ENCODE peak calls at places on chromosomes 1 and 21, in seven cellular contexts. One of them, this sample, is unnamed.

GRCh38 chr1:55472784-55473183 is 257.6 kb upstream of the USP24 start:
- DNase-seq in tibial artery: no peak
- DNase-seq in stimulated activated CD4-positive, alpha-beta T cell treated with anti-CD3 and anti-CD28 coated beads, Interleukin-1b, Interleukin-23, amount 100 ng/mL, for 1 hour: no peak
- DNase-seq in neuronal stem cell: no peak
- DNase-seq in ACHN: no peak
- DNase-seq in posterior cingulate gyrus: no peak
- DNase-seq in body of pancreas: no peak
- DNase-seq in this sample: no peak

GRCh38 chr1:248858096-248858890 is 592 bp downstream of the ZNF692 start:
- DNase-seq in body of pancreas: peak
- DNase-seq in stimulated activated CD4-positive, alpha-beta T cell treated with anti-CD3 and anti-CD28 coated beads, Interleukin-1b, Interleukin-23, amount 100 ng/mL, for 1 hour: peak
- DNase-seq in posterior cingulate gyrus: peak
- DNase-seq in ACHN: peak
- DNase-seq in tibial artery: peak
- DNase-seq in neuronal stem cell: peak
- DNase-seq in this sample: no peak

GRCh38 chr1:53888716-53889115 is 881 bp downstream of the YIPF1 start:
- DNase-seq in posterior cingulate gyrus: no peak
- DNase-seq in neuronal stem cell: no peak
- DNase-seq in body of pancreas: no peak
- DNase-seq in tibial artery: no peak
- DNase-seq in stimulated activated CD4-positive, alpha-beta T cell treated with anti-CD3 and anti-CD28 coated beads, Interleukin-1b, Interleukin-23, amount 100 ng/mL, for 1 hour: no peak
- DNase-seq in ACHN: no peak
- DNase-seq in this sample: no peak

GRCh38 chr1:203796223-203796747 is 862 bp downstream of the ZBED6 start:
- DNase-seq in neuronal stem cell: no peak
- DNase-seq in body of pancreas: peak
- DNase-seq in posterior cingulate gyrus: no peak
- DNase-seq in stimulated activated CD4-positive, alpha-beta T cell treated with anti-CD3 and anti-CD28 coated beads, Interleukin-1b, Interleukin-23, amount 100 ng/mL, for 1 hour: no peak
- DNase-seq in ACHN: peak
- DNase-seq in tibial artery: peak
- DNase-seq in this sample: no peak

GRCh38 chr1:196355206-196355786 is 252.9 kb downstream of the KCNT2 start:
- DNase-seq in posterior cingulate gyrus: no peak
- DNase-seq in tibial artery: no peak
- DNase-seq in stimulated activated CD4-positive, alpha-beta T cell treated with anti-CD3 and anti-CD28 coated beads, Interleukin-1b, Interleukin-23, amount 100 ng/mL, for 1 hour: no peak
- DNase-seq in ACHN: peak
- DNase-seq in body of pancreas: no peak
- DNase-seq in neuronal stem cell: no peak
- DNase-seq in this sample: no peak

GRCh38 chr1:8431028-8431427 is 113.1 kb downstream of the SLC45A1 start:
- DNase-seq in ACHN: no peak
- DNase-seq in stimulated activated CD4-positive, alpha-beta T cell treated with anti-CD3 and anti-CD28 coated beads, Interleukin-1b, Interleukin-23, amount 100 ng/mL, for 1 hour: no peak
- DNase-seq in neuronal stem cell: no peak
- DNase-seq in tibial artery: no peak
- DNase-seq in posterior cingulate gyrus: no peak
- DNase-seq in body of pancreas: no peak
- DNase-seq in this sample: no peak

GRCh38 chr1:179767177-179767581 is 24.1 kb downstream of the FAM163A start:
- DNase-seq in neuronal stem cell: no peak
- DNase-seq in body of pancreas: no peak
- DNase-seq in ACHN: no peak
- DNase-seq in posterior cingulate gyrus: no peak
- DNase-seq in stimulated activated CD4-positive, alpha-beta T cell treated with anti-CD3 and anti-CD28 coated beads, Interleukin-1b, Interleukin-23, amount 100 ng/mL, for 1 hour: no peak
- DNase-seq in tibial artery: no peak
- DNase-seq in this sample: no peak

GRCh38 chr1:107935396-107936064 is 29.4 kb downstream of the VAV3 start:
- DNase-seq in stimulated activated CD4-positive, alpha-beta T cell treated with anti-CD3 and anti-CD28 coated beads, Interleukin-1b, Interleukin-23, amount 100 ng/mL, for 1 hour: no peak
- DNase-seq in tibial artery: no peak
- DNase-seq in ACHN: no peak
- DNase-seq in neuronal stem cell: no peak
- DNase-seq in posterior cingulate gyrus: no peak
- DNase-seq in body of pancreas: no peak
- DNase-seq in this sample: no peak

GRCh38 chr21:21997390-21998333 is 999.5 kb downstream of the NCAM2 start:
- DNase-seq in body of pancreas: no peak
- DNase-seq in ACHN: no peak
- DNase-seq in neuronal stem cell: no peak
- DNase-seq in stimulated activated CD4-positive, alpha-beta T cell treated with anti-CD3 and anti-CD28 coated beads, Interleukin-1b, Interleukin-23, amount 100 ng/mL, for 1 hour: no peak
- DNase-seq in posterior cingulate gyrus: no peak
- DNase-seq in tibial artery: no peak
- DNase-seq in this sample: no peak

GRCh38 chr21:44910229-44911065 is 10.3 kb downstream of the ITGB2 start:
- DNase-seq in body of pancreas: no peak
- DNase-seq in posterior cingulate gyrus: no peak
- DNase-seq in tibial artery: no peak
- DNase-seq in ACHN: no peak
- DNase-seq in stimulated activated CD4-positive, alpha-beta T cell treated with anti-CD3 and anti-CD28 coated beads, Interleukin-1b, Interleukin-23, amount 100 ng/mL, for 1 hour: no peak
- DNase-seq in neuronal stem cell: no peak
- DNase-seq in this sample: no peak

GRCh38 chr1:38138498-38139233 is 92.1 kb upstream of the POU3F1 start:
- DNase-seq in neuronal stem cell: no peak
- DNase-seq in body of pancreas: peak
- DNase-seq in tibial artery: peak
- DNase-seq in stimulated activated CD4-positive, alpha-beta T cell treated with anti-CD3 and anti-CD28 coated beads, Interleukin-1b, Interleukin-23, amount 100 ng/mL, for 1 hour: no peak
- DNase-seq in posterior cingulate gyrus: peak
- DNase-seq in ACHN: peak
- DNase-seq in this sample: peak

GRCh38 chr1:205183676-205184335 is 27.7 kb downstream of the DSTYK start:
- DNase-seq in ACHN: no peak
- DNase-seq in posterior cingulate gyrus: no peak
- DNase-seq in body of pancreas: no peak
- DNase-seq in tibial artery: no peak
- DNase-seq in neuronal stem cell: no peak
- DNase-seq in stimulated activated CD4-positive, alpha-beta T cell treated with anti-CD3 and anti-CD28 coated beads, Interleukin-1b, Interleukin-23, amount 100 ng/mL, for 1 hour: no peak
- DNase-seq in this sample: no peak

GRCh38 chr1:171139890-171140289 is 45.2 kb upstream of the FMO2 start:
- DNase-seq in ACHN: no peak
- DNase-seq in neuronal stem cell: no peak
- DNase-seq in tibial artery: no peak
- DNase-seq in stimulated activated CD4-positive, alpha-beta T cell treated with anti-CD3 and anti-CD28 coated beads, Interleukin-1b, Interleukin-23, amount 100 ng/mL, for 1 hour: no peak
- DNase-seq in body of pancreas: no peak
- DNase-seq in posterior cingulate gyrus: no peak
- DNase-seq in this sample: no peak

GRCh38 chr1:65948609-65949229 is 156.0 kb downstream of the PDE4B start:
- DNase-seq in body of pancreas: no peak
- DNase-seq in ACHN: no peak
- DNase-seq in tibial artery: no peak
- DNase-seq in neuronal stem cell: no peak
- DNase-seq in posterior cingulate gyrus: no peak
- DNase-seq in stimulated activated CD4-positive, alpha-beta T cell treated with anti-CD3 and anti-CD28 coated beads, Interleukin-1b, Interleukin-23, amount 100 ng/mL, for 1 hour: no peak
- DNase-seq in this sample: no peak

GRCh38 chr1:93029317-93029716 is 49.8 kb upstream of the MTF2 start:
- DNase-seq in tibial artery: no peak
- DNase-seq in ACHN: no peak
- DNase-seq in neuronal stem cell: no peak
- DNase-seq in stimulated activated CD4-positive, alpha-beta T cell treated with anti-CD3 and anti-CD28 coated beads, Interleukin-1b, Interleukin-23, amount 100 ng/mL, for 1 hour: no peak
- DNase-seq in posterior cingulate gyrus: no peak
- DNase-seq in body of pancreas: no peak
- DNase-seq in this sample: no peak

GRCh38 chr1:3222042-3222692 is 153.2 kb downstream of the PRDM16 start:
- DNase-seq in body of pancreas: peak
- DNase-seq in stimulated activated CD4-positive, alpha-beta T cell treated with anti-CD3 and anti-CD28 coated beads, Interleukin-1b, Interleukin-23, amount 100 ng/mL, for 1 hour: no peak
- DNase-seq in tibial artery: peak
- DNase-seq in posterior cingulate gyrus: no peak
- DNase-seq in ACHN: no peak
- DNase-seq in neuronal stem cell: no peak
- DNase-seq in this sample: no peak

GRCh38 chr1:244273845-244274619 is 177.7 kb downstream of the ADSS2 start:
- DNase-seq in tibial artery: peak
- DNase-seq in stimulated activated CD4-positive, alpha-beta T cell treated with anti-CD3 and anti-CD28 coated beads, Interleukin-1b, Interleukin-23, amount 100 ng/mL, for 1 hour: no peak
- DNase-seq in neuronal stem cell: peak
- DNase-seq in body of pancreas: peak
- DNase-seq in posterior cingulate gyrus: peak
- DNase-seq in ACHN: peak
- DNase-seq in this sample: peak

GRCh38 chr1:51518033-51518729 is 885 bp downstream of the EPS15 start:
- DNase-seq in stimulated activated CD4-positive, alpha-beta T cell treated with anti-CD3 and anti-CD28 coated beads, Interleukin-1b, Interleukin-23, amount 100 ng/mL, for 1 hour: no peak
- DNase-seq in tibial artery: peak
- DNase-seq in body of pancreas: peak
- DNase-seq in posterior cingulate gyrus: peak
- DNase-seq in neuronal stem cell: peak
- DNase-seq in ACHN: peak
- DNase-seq in this sample: no peak

GRCh38 chr1:61056674-61057439 is 25.5 kb upstream of the NFIA start:
- DNase-seq in posterior cingulate gyrus: peak
- DNase-seq in tibial artery: peak
- DNase-seq in stimulated activated CD4-positive, alpha-beta T cell treated with anti-CD3 and anti-CD28 coated beads, Interleukin-1b, Interleukin-23, amount 100 ng/mL, for 1 hour: no peak
- DNase-seq in neuronal stem cell: no peak
- DNase-seq in ACHN: no peak
- DNase-seq in body of pancreas: peak
- DNase-seq in this sample: no peak

GRCh38 chr21:44801468-44802395 is at the start of gene UBE2G2:
- DNase-seq in stimulated activated CD4-positive, alpha-beta T cell treated with anti-CD3 and anti-CD28 coated beads, Interleukin-1b, Interleukin-23, amount 100 ng/mL, for 1 hour: peak
- DNase-seq in neuronal stem cell: peak
- DNase-seq in posterior cingulate gyrus: peak
- DNase-seq in ACHN: peak
- DNase-seq in body of pancreas: peak
- DNase-seq in tibial artery: peak
- DNase-seq in this sample: peak

GRCh38 chr1:6252374-6252710 is 8.4 kb downstream of the HES3 start:
- DNase-seq in neuronal stem cell: no peak
- DNase-seq in stimulated activated CD4-positive, alpha-beta T cell treated with anti-CD3 and anti-CD28 coated beads, Interleukin-1b, Interleukin-23, amount 100 ng/mL, for 1 hour: no peak
- DNase-seq in posterior cingulate gyrus: no peak
- DNase-seq in tibial artery: no peak
- DNase-seq in body of pancreas: no peak
- DNase-seq in ACHN: no peak
- DNase-seq in this sample: no peak

GRCh38 chr1:186680031-186681012 is at the start of gene PTGS2:
- DNase-seq in posterior cingulate gyrus: peak
- DNase-seq in ACHN: peak
- DNase-seq in tibial artery: peak
- DNase-seq in stimulated activated CD4-positive, alpha-beta T cell treated with anti-CD3 and anti-CD28 coated beads, Interleukin-1b, Interleukin-23, amount 100 ng/mL, for 1 hour: no peak
- DNase-seq in neuronal stem cell: peak
- DNase-seq in body of pancreas: peak
- DNase-seq in this sample: peak

GRCh38 chr1:216606047-216606637 is 117.1 kb downstream of the ESRRG start:
- DNase-seq in stimulated activated CD4-positive, alpha-beta T cell treated with anti-CD3 and anti-CD28 coated beads, Interleukin-1b, Interleukin-23, amount 100 ng/mL, for 1 hour: no peak
- DNase-seq in body of pancreas: no peak
- DNase-seq in ACHN: no peak
- DNase-seq in neuronal stem cell: no peak
- DNase-seq in tibial artery: no peak
- DNase-seq in posterior cingulate gyrus: no peak
- DNase-seq in this sample: no peak

GRCh38 chr1:10665226-10665625 is 131.2 kb downstream of the CASZ1 start:
- DNase-seq in ACHN: no peak
- DNase-seq in stimulated activated CD4-positive, alpha-beta T cell treated with anti-CD3 and anti-CD28 coated beads, Interleukin-1b, Interleukin-23, amount 100 ng/mL, for 1 hour: no peak
- DNase-seq in neuronal stem cell: no peak
- DNase-seq in posterior cingulate gyrus: no peak
- DNase-seq in body of pancreas: no peak
- DNase-seq in tibial artery: no peak
- DNase-seq in this sample: no peak

GRCh38 chr21:22993144-22993543 is 1994.9 kb downstream of the NCAM2 start:
- DNase-seq in body of pancreas: no peak
- DNase-seq in ACHN: no peak
- DNase-seq in tibial artery: no peak
- DNase-seq in posterior cingulate gyrus: no peak
- DNase-seq in neuronal stem cell: no peak
- DNase-seq in stimulated activated CD4-positive, alpha-beta T cell treated with anti-CD3 and anti-CD28 coated beads, Interleukin-1b, Interleukin-23, amount 100 ng/mL, for 1 hour: no peak
- DNase-seq in this sample: no peak

GRCh38 chr21:28421716-28422480 is 570.8 kb downstream of the LTN1 start:
- DNase-seq in tibial artery: peak
- DNase-seq in body of pancreas: no peak
- DNase-seq in neuronal stem cell: no peak
- DNase-seq in stimulated activated CD4-positive, alpha-beta T cell treated with anti-CD3 and anti-CD28 coated beads, Interleukin-1b, Interleukin-23, amount 100 ng/mL, for 1 hour: no peak
- DNase-seq in posterior cingulate gyrus: no peak
- DNase-seq in ACHN: no peak
- DNase-seq in this sample: no peak

GRCh38 chr1:156245451-156246232 is 2.2 kb downstream of the PAQR6 start:
- DNase-seq in stimulated activated CD4-positive, alpha-beta T cell treated with anti-CD3 and anti-CD28 coated beads, Interleukin-1b, Interleukin-23, amount 100 ng/mL, for 1 hour: no peak
- DNase-seq in body of pancreas: peak
- DNase-seq in tibial artery: no peak
- DNase-seq in ACHN: no peak
- DNase-seq in neuronal stem cell: no peak
- DNase-seq in posterior cingulate gyrus: no peak
- DNase-seq in this sample: no peak

GRCh38 chr1:179881642-179882252 is 338 bp upstream of the TOR1AIP1 start:
- DNase-seq in tibial artery: peak
- DNase-seq in ACHN: peak
- DNase-seq in posterior cingulate gyrus: peak
- DNase-seq in stimulated activated CD4-positive, alpha-beta T cell treated with anti-CD3 and anti-CD28 coated beads, Interleukin-1b, Interleukin-23, amount 100 ng/mL, for 1 hour: no peak
- DNase-seq in body of pancreas: peak
- DNase-seq in neuronal stem cell: no peak
- DNase-seq in this sample: no peak

This sample was measured in RWPE2.